ENCODE peak calls at places on chromosome 16, in nine cellular contexts. One of them, this sample, is unnamed.

GRCh38 chr16:79047337-79047736 is 553.2 kb downstream of the MAF start:
- DNase-seq in B cell: peak; percentile 27
- DNase-seq in Calu3: peak; percentile 22
- DNase-seq in foreskin keratinocyte: no peak
- DNase-seq in mammary epithelial cell: no peak
- DNase-seq in heart right ventricle: no peak
- DNase-seq in tibial artery: no peak
- DNase-seq in cardiac fibroblast: no peak
- DNase-seq in astrocyte: no peak
- DNase-seq in this sample: no peak

GRCh38 chr16:75576384-75576811 is 10.2 kb downstream of the GABARAPL2 start:
- DNase-seq in B cell: no peak
- DNase-seq in Calu3: no peak
- DNase-seq in foreskin keratinocyte: no peak
- DNase-seq in mammary epithelial cell: no peak
- DNase-seq in heart right ventricle: no peak
- DNase-seq in tibial artery: no peak
- DNase-seq in cardiac fibroblast: no peak
- DNase-seq in astrocyte: no peak
- DNase-seq in this sample: no peak

GRCh38 chr16:82657786-82658185 is 31.0 kb downstream of the CDH13 start:
- DNase-seq in B cell: no peak
- DNase-seq in Calu3: no peak
- DNase-seq in foreskin keratinocyte: no peak
- DNase-seq in mammary epithelial cell: no peak
- DNase-seq in heart right ventricle: no peak
- DNase-seq in tibial artery: no peak
- DNase-seq in cardiac fibroblast: no peak
- DNase-seq in astrocyte: no peak
- DNase-seq in this sample: no peak

GRCh38 chr16:27617678-27618077 is 67.7 kb downstream of the KATNIP start:
- DNase-seq in B cell: no peak
- DNase-seq in Calu3: no peak
- DNase-seq in foreskin keratinocyte: no peak
- DNase-seq in mammary epithelial cell: no peak
- DNase-seq in heart right ventricle: no peak
- DNase-seq in tibial artery: no peak
- DNase-seq in cardiac fibroblast: no peak
- DNase-seq in astrocyte: peak; percentile 35
- DNase-seq in this sample: no peak

GRCh38 chr16:68074850-68075249 is 10.3 kb upstream of the NFATC3 start:
- DNase-seq in B cell: peak; percentile 90
- DNase-seq in Calu3: no peak
- DNase-seq in foreskin keratinocyte: no peak
- DNase-seq in mammary epithelial cell: no peak
- DNase-seq in heart right ventricle: no peak
- DNase-seq in tibial artery: no peak
- DNase-seq in cardiac fibroblast: no peak
- DNase-seq in astrocyte: no peak
- DNase-seq in this sample: no peak

GRCh38 chr16:85399583-85400284 is 213.4 kb upstream of the GSE1 start:
- DNase-seq in B cell: no peak
- DNase-seq in Calu3: no peak
- DNase-seq in foreskin keratinocyte: no peak
- DNase-seq in mammary epithelial cell: no peak
- DNase-seq in heart right ventricle: no peak
- DNase-seq in tibial artery: peak; percentile 15
- DNase-seq in cardiac fibroblast: no peak
- DNase-seq in astrocyte: no peak
- DNase-seq in this sample: no peak

GRCh38 chr16:1929105-1929504 is 10.9 kb upstream of the HS3ST6 start:
- DNase-seq in B cell: no peak
- DNase-seq in Calu3: no peak
- DNase-seq in foreskin keratinocyte: no peak
- DNase-seq in mammary epithelial cell: no peak
- DNase-seq in heart right ventricle: no peak
- DNase-seq in tibial artery: no peak
- DNase-seq in cardiac fibroblast: peak; percentile 37
- DNase-seq in astrocyte: no peak
- DNase-seq in this sample: peak; percentile 34

GRCh38 chr16:82368041-82368440 is 198.0 kb upstream of the MPHOSPH6 start:
- DNase-seq in B cell: no peak
- DNase-seq in Calu3: peak; percentile 24
- DNase-seq in foreskin keratinocyte: peak; percentile 20
- DNase-seq in mammary epithelial cell: peak; percentile 12
- DNase-seq in heart right ventricle: peak; percentile 52
- DNase-seq in tibial artery: no peak
- DNase-seq in cardiac fibroblast: peak; percentile 17
- DNase-seq in astrocyte: peak; percentile 16
- DNase-seq in this sample: peak; percentile 1

GRCh38 chr16:88568710-88569613 is 1.2 kb upstream of the ZC3H18 start:
- DNase-seq in B cell: no peak
- DNase-seq in Calu3: no peak
- DNase-seq in foreskin keratinocyte: no peak
- DNase-seq in mammary epithelial cell: no peak
- DNase-seq in heart right ventricle: no peak
- DNase-seq in tibial artery: no peak
- DNase-seq in cardiac fibroblast: no peak
- DNase-seq in astrocyte: no peak
- DNase-seq in this sample: no peak

GRCh38 chr16:88569614-88569984 is 604 bp upstream of the ZC3H18 start:
- DNase-seq in B cell: no peak
- DNase-seq in Calu3: peak; percentile 13
- DNase-seq in foreskin keratinocyte: peak; percentile 9
- DNase-seq in mammary epithelial cell: no peak
- DNase-seq in heart right ventricle: peak; percentile 37
- DNase-seq in tibial artery: no peak
- DNase-seq in cardiac fibroblast: peak; percentile 7
- DNase-seq in astrocyte: no peak
- DNase-seq in this sample: peak; percentile 19

GRCh38 chr16:88570691-88571092 is 489 bp downstream of the ZC3H18 start:
- DNase-seq in B cell: no peak
- DNase-seq in Calu3: no peak
- DNase-seq in foreskin keratinocyte: peak; percentile 33
- DNase-seq in mammary epithelial cell: peak; percentile 33
- DNase-seq in heart right ventricle: peak; percentile 31
- DNase-seq in tibial artery: no peak
- DNase-seq in cardiac fibroblast: peak; percentile 5
- DNase-seq in astrocyte: no peak
- DNase-seq in this sample: no peak

GRCh38 chr16:88566158-88566557 is 4.0 kb upstream of the ZC3H18 start:
- DNase-seq in B cell: no peak
- DNase-seq in Calu3: peak; percentile 24
- DNase-seq in foreskin keratinocyte: peak; percentile 27
- DNase-seq in mammary epithelial cell: peak; percentile 49
- DNase-seq in heart right ventricle: no peak
- DNase-seq in tibial artery: no peak
- DNase-seq in cardiac fibroblast: peak; percentile 31
- DNase-seq in astrocyte: peak; percentile 65
- DNase-seq in this sample: peak; percentile 77

DNA sequence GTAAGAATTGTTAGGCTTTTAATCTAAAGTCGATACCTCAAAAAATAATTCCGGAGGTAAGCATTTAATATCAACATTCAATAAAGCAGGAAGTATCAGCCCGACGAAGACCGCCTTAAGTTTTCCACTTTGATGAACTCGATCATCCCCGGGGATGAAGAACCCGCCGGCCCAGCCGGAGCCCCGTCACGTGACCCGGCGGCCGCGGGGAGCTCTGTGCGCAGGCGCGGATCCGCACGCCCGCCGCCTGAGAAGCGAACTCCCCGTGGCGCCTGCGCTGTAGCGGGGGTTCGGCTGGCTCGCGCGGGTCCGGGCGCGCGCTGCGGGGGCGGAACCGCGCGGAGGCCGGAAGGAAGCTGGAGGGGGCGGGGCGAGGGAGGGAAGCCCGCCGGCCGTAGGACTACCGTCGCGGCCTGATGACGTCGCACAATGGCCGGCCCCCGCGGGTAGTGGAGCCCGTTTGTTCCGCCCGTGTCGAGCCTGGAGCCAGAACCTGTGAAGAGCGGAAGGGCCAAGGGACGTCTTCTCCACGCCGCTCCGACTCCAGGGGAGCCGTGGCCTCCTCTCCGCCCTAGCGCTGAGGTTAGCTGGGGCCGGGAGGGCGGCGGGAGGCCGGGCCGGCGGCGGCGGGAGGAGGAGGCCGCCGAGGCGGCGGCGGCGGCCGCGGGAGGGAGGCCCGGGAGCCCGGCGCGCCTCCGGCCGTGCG is at the start of gene ZC3H18:
- DNase-seq in B cell: peak; percentile 100
- DNase-seq in Calu3: peak; percentile 98
- DNase-seq in foreskin keratinocyte: peak; percentile 81
- DNase-seq in mammary epithelial cell: peak; percentile 96
- DNase-seq in heart right ventricle: peak; percentile 98
- DNase-seq in tibial artery: peak; percentile 92
- DNase-seq in cardiac fibroblast: peak; percentile 98
- DNase-seq in astrocyte: peak; percentile 81
- DNase-seq in this sample: peak; percentile 91
- TF ChIP-seq CTCF in B cell: no peak
- TF ChIP-seq CTCF in Calu3: no peak
- TF ChIP-seq CTCF in foreskin keratinocyte: no peak
- TF ChIP-seq CTCF in mammary epithelial cell: no peak
- TF ChIP-seq CTCF in heart right ventricle: no peak
- TF ChIP-seq CTCF in tibial artery: no peak
- TF ChIP-seq CTCF in cardiac fibroblast: no peak
- TF ChIP-seq CTCF in astrocyte: no peak
- TF ChIP-seq CTCF in this sample: no peak

DNA sequence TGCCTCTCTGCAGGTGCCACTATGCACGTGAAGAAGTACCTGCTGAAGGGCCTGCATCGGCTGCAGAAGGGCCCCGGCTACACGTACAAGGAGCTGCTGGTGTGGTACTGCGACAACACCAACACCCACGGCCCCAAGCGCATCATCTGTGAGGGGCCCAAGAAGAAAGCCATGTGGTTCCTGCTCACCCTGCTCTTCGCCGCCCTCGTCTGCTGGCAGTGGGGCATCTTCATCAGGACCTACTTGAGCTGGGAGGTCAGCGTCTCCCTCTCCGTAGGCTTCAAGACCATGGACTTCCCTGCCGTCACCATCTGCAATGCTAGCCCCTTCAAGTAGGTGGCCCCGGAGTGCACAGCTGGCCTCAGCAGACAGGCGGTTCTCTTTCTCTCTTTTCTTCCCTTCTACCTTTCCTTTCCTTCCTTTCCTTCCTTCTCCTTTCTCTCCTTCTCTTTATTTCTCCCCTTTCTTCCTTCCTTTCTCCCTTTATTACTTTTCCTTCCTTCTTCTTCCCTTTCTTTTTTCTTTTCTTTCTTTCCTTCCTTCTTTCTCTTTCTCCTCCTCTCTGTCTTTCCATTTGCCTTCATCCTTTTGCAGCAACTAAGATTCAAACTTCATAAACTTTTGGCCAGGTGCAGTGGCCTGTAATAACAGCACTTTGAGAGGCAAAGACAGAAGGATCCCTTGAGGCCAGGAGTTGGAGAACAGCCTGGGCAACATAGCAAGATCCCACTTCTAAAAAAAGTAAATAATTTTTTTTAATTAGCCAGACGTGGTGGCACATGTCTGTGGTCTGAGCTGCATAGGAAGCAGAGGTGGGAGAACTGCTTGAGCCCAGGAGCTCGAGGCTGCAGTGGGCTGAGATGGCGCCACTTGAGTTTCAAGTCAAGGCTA is 46.7 kb downstream of the SCNN1B start:
- DNase-seq in B cell: no peak
- DNase-seq in Calu3: no peak
- DNase-seq in foreskin keratinocyte: no peak
- DNase-seq in mammary epithelial cell: no peak
- DNase-seq in heart right ventricle: no peak
- DNase-seq in tibial artery: no peak
- DNase-seq in cardiac fibroblast: no peak
- DNase-seq in astrocyte: no peak
- DNase-seq in this sample: no peak
- TF ChIP-seq CTCF in B cell: peak; percentile 12
- TF ChIP-seq CTCF in Calu3: no peak
- TF ChIP-seq CTCF in foreskin keratinocyte: no peak
- TF ChIP-seq CTCF in mammary epithelial cell: no peak
- TF ChIP-seq CTCF in heart right ventricle: no peak
- TF ChIP-seq CTCF in tibial artery: no peak
- TF ChIP-seq CTCF in cardiac fibroblast: no peak
- TF ChIP-seq CTCF in astrocyte: no peak
- TF ChIP-seq CTCF in this sample: peak; percentile 21

GRCh38 chr16:83994087-83994486 is 26.0 kb downstream of the NECAB2 start:
- DNase-seq in B cell: no peak
- DNase-seq in Calu3: peak; percentile 58
- DNase-seq in foreskin keratinocyte: peak; percentile 86
- DNase-seq in mammary epithelial cell: peak; percentile 88
- DNase-seq in heart right ventricle: no peak
- DNase-seq in tibial artery: no peak
- DNase-seq in cardiac fibroblast: peak; percentile 90
- DNase-seq in astrocyte: peak; percentile 84
- DNase-seq in this sample: peak; percentile 98

GRCh38 chr16:83995756-83996155 is 27.7 kb downstream of the NECAB2 start:
- DNase-seq in B cell: no peak
- DNase-seq in Calu3: no peak
- DNase-seq in foreskin keratinocyte: no peak
- DNase-seq in mammary epithelial cell: peak; percentile 17
- DNase-seq in heart right ventricle: peak; percentile 30
- DNase-seq in tibial artery: no peak
- DNase-seq in cardiac fibroblast: no peak
- DNase-seq in astrocyte: no peak
- DNase-seq in this sample: no peak

GRCh38 chr16:83998091-83998490 is 30.0 kb downstream of the NECAB2 start:
- DNase-seq in B cell: no peak
- DNase-seq in Calu3: no peak
- DNase-seq in foreskin keratinocyte: no peak
- DNase-seq in mammary epithelial cell: no peak
- DNase-seq in heart right ventricle: no peak
- DNase-seq in tibial artery: no peak
- DNase-seq in cardiac fibroblast: no peak
- DNase-seq in astrocyte: no peak
- DNase-seq in this sample: no peak

GRCh38 chr16:83994703-83995102 is 26.7 kb downstream of the NECAB2 start:
- DNase-seq in B cell: no peak
- DNase-seq in Calu3: no peak
- DNase-seq in foreskin keratinocyte: no peak
- DNase-seq in mammary epithelial cell: no peak
- DNase-seq in heart right ventricle: no peak
- DNase-seq in tibial artery: no peak
- DNase-seq in cardiac fibroblast: peak; percentile 12
- DNase-seq in astrocyte: no peak
- DNase-seq in this sample: peak; percentile 23

GRCh38 chr16:83996481-83997252 is 28.6 kb downstream of the NECAB2 start:
- DNase-seq in B cell: no peak
- DNase-seq in Calu3: no peak
- DNase-seq in foreskin keratinocyte: no peak
- DNase-seq in mammary epithelial cell: no peak
- DNase-seq in heart right ventricle: no peak
- DNase-seq in tibial artery: no peak
- DNase-seq in cardiac fibroblast: no peak
- DNase-seq in astrocyte: no peak
- DNase-seq in this sample: no peak
- TF ChIP-seq CTCF in B cell: no peak
- TF ChIP-seq CTCF in Calu3: no peak
- TF ChIP-seq CTCF in foreskin keratinocyte: no peak
- TF ChIP-seq CTCF in mammary epithelial cell: no peak
- TF ChIP-seq CTCF in heart right ventricle: no peak
- TF ChIP-seq CTCF in tibial artery: no peak
- TF ChIP-seq CTCF in cardiac fibroblast: no peak
- TF ChIP-seq CTCF in astrocyte: no peak
- TF ChIP-seq CTCF in this sample: no peak

DNA sequence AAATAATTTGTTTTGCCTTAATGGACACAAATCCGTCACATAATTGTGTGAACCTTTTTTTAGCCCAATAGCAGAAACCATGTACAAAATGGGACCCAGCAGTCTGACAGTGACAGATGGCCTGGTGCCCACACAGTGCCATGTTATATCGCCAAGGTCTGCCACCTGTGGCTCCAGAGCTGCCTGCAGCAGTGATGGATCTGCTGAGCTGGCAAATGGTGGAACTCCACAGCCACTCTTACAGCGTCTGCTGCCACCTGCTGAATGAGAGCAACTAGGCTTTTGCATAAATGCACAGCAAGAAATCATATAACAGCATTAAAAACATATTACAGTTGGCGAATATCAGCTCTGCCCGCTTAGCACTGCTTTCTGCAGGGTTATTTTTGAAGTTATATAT is 59.4 kb downstream of the NUP93 start:
- DNase-seq in B cell: no peak
- DNase-seq in Calu3: peak; percentile 59
- DNase-seq in foreskin keratinocyte: peak; percentile 44
- DNase-seq in mammary epithelial cell: peak; percentile 45
- DNase-seq in heart right ventricle: peak; percentile 12
- DNase-seq in tibial artery: no peak
- DNase-seq in cardiac fibroblast: peak; percentile 57
- DNase-seq in astrocyte: no peak
- DNase-seq in this sample: peak; percentile 38
- TF ChIP-seq CTCF in B cell: no peak
- TF ChIP-seq CTCF in Calu3: no peak
- TF ChIP-seq CTCF in foreskin keratinocyte: peak; percentile 70
- TF ChIP-seq CTCF in mammary epithelial cell: peak; percentile 54
- TF ChIP-seq CTCF in heart right ventricle: peak; percentile 52
- TF ChIP-seq CTCF in tibial artery: peak; percentile 33
- TF ChIP-seq CTCF in cardiac fibroblast: peak; percentile 52
- TF ChIP-seq CTCF in astrocyte: peak; percentile 29
- TF ChIP-seq CTCF in this sample: peak; percentile 33

This sample was measured in fibroblast of mammary gland.